ENCODE peak calls at places on chromosomes 1 and 21, in ten cellular contexts. One of them, this sample, is unnamed.

GRCh38 chr1:27979151-27979858 is 19.5 kb downstream of the XKR8 start:
- DNase-seq in NCI-H345: peak; percentile 7
- DNase-seq in AG08395: peak; percentile 62
- DNase-seq in fibroblast of gingiva: peak; percentile 79
- DNase-seq in activated naive CD4-positive, alpha-beta T cell treated with anti-CD3 and anti-CD28 coated beads, Interleukin-2, amount 50 U/mL, for 16 hours: no peak
- DNase-seq in CD8-positive, alpha-beta T cell: no peak
- DNase-seq in stimulated activated naive B cell treated with anti-CD40 and anti-IgM and Interleukin-4, amounts not matched to agents 10 μg/mL and 1 μg/mL and 100 μg/mL, for 72 hours: no peak
- DNase-seq in epithelial cell of proximal tubule: peak; percentile 31
- DNase-seq in C1 segment of cervical spinal cord: no peak
- DNase-seq in aorta: no peak
- DNase-seq in this sample: no peak

GRCh38 chr1:33266766-33267165 is 10.5 kb downstream of the ZNF362 start:
- DNase-seq in AG08395: no peak
- DNase-seq in CD8-positive, alpha-beta T cell: no peak
- DNase-seq in epithelial cell of proximal tubule: no peak
- DNase-seq in aorta: no peak
- DNase-seq in activated naive CD4-positive, alpha-beta T cell treated with anti-CD3 and anti-CD28 coated beads, Interleukin-2, amount 50 U/mL, for 16 hours: no peak
- DNase-seq in fibroblast of gingiva: no peak
- DNase-seq in NCI-H345: no peak
- DNase-seq in C1 segment of cervical spinal cord: no peak
- DNase-seq in stimulated activated naive B cell treated with anti-CD40 and anti-IgM and Interleukin-4, amounts not matched to agents 10 μg/mL and 1 μg/mL and 100 μg/mL, for 72 hours: no peak
- DNase-seq in this sample: no peak

GRCh38 chr1:153842006-153842471 is 66.8 kb downstream of the SLC27A3 start:
- DNase-seq in fibroblast of gingiva: no peak
- DNase-seq in activated naive CD4-positive, alpha-beta T cell treated with anti-CD3 and anti-CD28 coated beads, Interleukin-2, amount 50 U/mL, for 16 hours: no peak
- DNase-seq in epithelial cell of proximal tubule: no peak
- DNase-seq in stimulated activated naive B cell treated with anti-CD40 and anti-IgM and Interleukin-4, amounts not matched to agents 10 μg/mL and 1 μg/mL and 100 μg/mL, for 72 hours: no peak
- DNase-seq in AG08395: no peak
- DNase-seq in C1 segment of cervical spinal cord: no peak
- DNase-seq in NCI-H345: no peak
- DNase-seq in CD8-positive, alpha-beta T cell: no peak
- DNase-seq in aorta: no peak
- DNase-seq in this sample: peak; percentile 93

GRCh38 chr1:65955071-65955470 is 162.4 kb downstream of the PDE4B start:
- DNase-seq in AG08395: no peak
- DNase-seq in NCI-H345: no peak
- DNase-seq in stimulated activated naive B cell treated with anti-CD40 and anti-IgM and Interleukin-4, amounts not matched to agents 10 μg/mL and 1 μg/mL and 100 μg/mL, for 72 hours: no peak
- DNase-seq in activated naive CD4-positive, alpha-beta T cell treated with anti-CD3 and anti-CD28 coated beads, Interleukin-2, amount 50 U/mL, for 16 hours: no peak
- DNase-seq in C1 segment of cervical spinal cord: no peak
- DNase-seq in aorta: no peak
- DNase-seq in CD8-positive, alpha-beta T cell: no peak
- DNase-seq in epithelial cell of proximal tubule: no peak
- DNase-seq in fibroblast of gingiva: no peak
- DNase-seq in this sample: no peak

GRCh38 chr1:53180951-53181350 is 15.7 kb upstream of the CPT2 start:
- DNase-seq in epithelial cell of proximal tubule: no peak
- DNase-seq in activated naive CD4-positive, alpha-beta T cell treated with anti-CD3 and anti-CD28 coated beads, Interleukin-2, amount 50 U/mL, for 16 hours: no peak
- DNase-seq in stimulated activated naive B cell treated with anti-CD40 and anti-IgM and Interleukin-4, amounts not matched to agents 10 μg/mL and 1 μg/mL and 100 μg/mL, for 72 hours: no peak
- DNase-seq in AG08395: no peak
- DNase-seq in NCI-H345: no peak
- DNase-seq in aorta: no peak
- DNase-seq in fibroblast of gingiva: no peak
- DNase-seq in C1 segment of cervical spinal cord: no peak
- DNase-seq in CD8-positive, alpha-beta T cell: no peak
- DNase-seq in this sample: no peak

GRCh38 chr1:82565146-82565545 is 764.4 kb downstream of the ADGRL2 start:
- DNase-seq in aorta: no peak
- DNase-seq in stimulated activated naive B cell treated with anti-CD40 and anti-IgM and Interleukin-4, amounts not matched to agents 10 μg/mL and 1 μg/mL and 100 μg/mL, for 72 hours: no peak
- DNase-seq in NCI-H345: no peak
- DNase-seq in activated naive CD4-positive, alpha-beta T cell treated with anti-CD3 and anti-CD28 coated beads, Interleukin-2, amount 50 U/mL, for 16 hours: no peak
- DNase-seq in CD8-positive, alpha-beta T cell: no peak
- DNase-seq in fibroblast of gingiva: peak; percentile 89
- DNase-seq in C1 segment of cervical spinal cord: no peak
- DNase-seq in epithelial cell of proximal tubule: peak; percentile 97
- DNase-seq in AG08395: peak; percentile 79
- DNase-seq in this sample: no peak

GRCh38 chr1:182795563-182796228 is 6.1 kb downstream of the NPL start:
- DNase-seq in stimulated activated naive B cell treated with anti-CD40 and anti-IgM and Interleukin-4, amounts not matched to agents 10 μg/mL and 1 μg/mL and 100 μg/mL, for 72 hours: no peak
- DNase-seq in fibroblast of gingiva: no peak
- DNase-seq in activated naive CD4-positive, alpha-beta T cell treated with anti-CD3 and anti-CD28 coated beads, Interleukin-2, amount 50 U/mL, for 16 hours: no peak
- DNase-seq in C1 segment of cervical spinal cord: no peak
- DNase-seq in NCI-H345: no peak
- DNase-seq in AG08395: no peak
- DNase-seq in epithelial cell of proximal tubule: peak; percentile 52
- DNase-seq in CD8-positive, alpha-beta T cell: no peak
- DNase-seq in aorta: no peak
- DNase-seq in this sample: no peak

GRCh38 chr1:1358433-1359201 is at the start of gene MXRA8:
- DNase-seq in aorta: peak; percentile 89
- DNase-seq in NCI-H345: no peak
- DNase-seq in stimulated activated naive B cell treated with anti-CD40 and anti-IgM and Interleukin-4, amounts not matched to agents 10 μg/mL and 1 μg/mL and 100 μg/mL, for 72 hours: no peak
- DNase-seq in AG08395: peak; percentile 92
- DNase-seq in CD8-positive, alpha-beta T cell: no peak
- DNase-seq in activated naive CD4-positive, alpha-beta T cell treated with anti-CD3 and anti-CD28 coated beads, Interleukin-2, amount 50 U/mL, for 16 hours: no peak
- DNase-seq in fibroblast of gingiva: peak; percentile 94
- DNase-seq in epithelial cell of proximal tubule: no peak
- DNase-seq in C1 segment of cervical spinal cord: no peak
- DNase-seq in this sample: no peak

GRCh38 chr1:116006486-116006964 is 30.2 kb downstream of the SLC22A15 start:
- DNase-seq in activated naive CD4-positive, alpha-beta T cell treated with anti-CD3 and anti-CD28 coated beads, Interleukin-2, amount 50 U/mL, for 16 hours: no peak
- DNase-seq in fibroblast of gingiva: no peak
- DNase-seq in epithelial cell of proximal tubule: no peak
- DNase-seq in stimulated activated naive B cell treated with anti-CD40 and anti-IgM and Interleukin-4, amounts not matched to agents 10 μg/mL and 1 μg/mL and 100 μg/mL, for 72 hours: no peak
- DNase-seq in CD8-positive, alpha-beta T cell: no peak
- DNase-seq in C1 segment of cervical spinal cord: no peak
- DNase-seq in AG08395: no peak
- DNase-seq in aorta: no peak
- DNase-seq in NCI-H345: no peak
- DNase-seq in this sample: no peak

GRCh38 chr21:28142692-28143091 is 850.0 kb downstream of the LTN1 start:
- DNase-seq in fibroblast of gingiva: peak; percentile 77
- DNase-seq in C1 segment of cervical spinal cord: no peak
- DNase-seq in aorta: no peak
- DNase-seq in epithelial cell of proximal tubule: peak; percentile 25
- DNase-seq in activated naive CD4-positive, alpha-beta T cell treated with anti-CD3 and anti-CD28 coated beads, Interleukin-2, amount 50 U/mL, for 16 hours: no peak
- DNase-seq in CD8-positive, alpha-beta T cell: no peak
- DNase-seq in NCI-H345: no peak
- DNase-seq in stimulated activated naive B cell treated with anti-CD40 and anti-IgM and Interleukin-4, amounts not matched to agents 10 μg/mL and 1 μg/mL and 100 μg/mL, for 72 hours: no peak
- DNase-seq in AG08395: peak; percentile 10
- DNase-seq in this sample: no peak

GRCh38 chr1:89532866-89533265 is 8.2 kb downstream of the LRRC8B start:
- DNase-seq in epithelial cell of proximal tubule: no peak
- DNase-seq in stimulated activated naive B cell treated with anti-CD40 and anti-IgM and Interleukin-4, amounts not matched to agents 10 μg/mL and 1 μg/mL and 100 μg/mL, for 72 hours: no peak
- DNase-seq in C1 segment of cervical spinal cord: no peak
- DNase-seq in fibroblast of gingiva: no peak
- DNase-seq in activated naive CD4-positive, alpha-beta T cell treated with anti-CD3 and anti-CD28 coated beads, Interleukin-2, amount 50 U/mL, for 16 hours: no peak
- DNase-seq in aorta: no peak
- DNase-seq in NCI-H345: no peak
- DNase-seq in CD8-positive, alpha-beta T cell: no peak
- DNase-seq in AG08395: no peak
- DNase-seq in this sample: no peak

GRCh38 chr1:227260433-227260832 is 57.9 kb downstream of the CDC42BPA start:
- DNase-seq in NCI-H345: no peak
- DNase-seq in AG08395: no peak
- DNase-seq in aorta: no peak
- DNase-seq in activated naive CD4-positive, alpha-beta T cell treated with anti-CD3 and anti-CD28 coated beads, Interleukin-2, amount 50 U/mL, for 16 hours: no peak
- DNase-seq in CD8-positive, alpha-beta T cell: no peak
- DNase-seq in epithelial cell of proximal tubule: no peak
- DNase-seq in fibroblast of gingiva: no peak
- DNase-seq in stimulated activated naive B cell treated with anti-CD40 and anti-IgM and Interleukin-4, amounts not matched to agents 10 μg/mL and 1 μg/mL and 100 μg/mL, for 72 hours: no peak
- DNase-seq in C1 segment of cervical spinal cord: no peak
- DNase-seq in this sample: no peak

GRCh38 chr1:33177996-33178540 is 3.8 kb downstream of the TRIM62 start:
- DNase-seq in NCI-H345: no peak
- DNase-seq in CD8-positive, alpha-beta T cell: no peak
- DNase-seq in AG08395: no peak
- DNase-seq in epithelial cell of proximal tubule: no peak
- DNase-seq in fibroblast of gingiva: no peak
- DNase-seq in activated naive CD4-positive, alpha-beta T cell treated with anti-CD3 and anti-CD28 coated beads, Interleukin-2, amount 50 U/mL, for 16 hours: no peak
- DNase-seq in stimulated activated naive B cell treated with anti-CD40 and anti-IgM and Interleukin-4, amounts not matched to agents 10 μg/mL and 1 μg/mL and 100 μg/mL, for 72 hours: no peak
- DNase-seq in C1 segment of cervical spinal cord: no peak
- DNase-seq in aorta: no peak
- DNase-seq in this sample: no peak

GRCh38 chr21:36909901-36910561 is 56.4 kb downstream of the HLCS start:
- DNase-seq in C1 segment of cervical spinal cord: no peak
- DNase-seq in CD8-positive, alpha-beta T cell: no peak
- DNase-seq in AG08395: peak; percentile 86
- DNase-seq in epithelial cell of proximal tubule: peak; percentile 52
- DNase-seq in stimulated activated naive B cell treated with anti-CD40 and anti-IgM and Interleukin-4, amounts not matched to agents 10 μg/mL and 1 μg/mL and 100 μg/mL, for 72 hours: no peak
- DNase-seq in fibroblast of gingiva: peak; percentile 97
- DNase-seq in NCI-H345: no peak
- DNase-seq in activated naive CD4-positive, alpha-beta T cell treated with anti-CD3 and anti-CD28 coated beads, Interleukin-2, amount 50 U/mL, for 16 hours: no peak
- DNase-seq in aorta: no peak
- DNase-seq in this sample: no peak

GRCh38 chr1:162922196-162922595 is 61.2 kb upstream of the CCDC190 start:
- DNase-seq in AG08395: peak; percentile 30
- DNase-seq in fibroblast of gingiva: no peak
- DNase-seq in C1 segment of cervical spinal cord: no peak
- DNase-seq in activated naive CD4-positive, alpha-beta T cell treated with anti-CD3 and anti-CD28 coated beads, Interleukin-2, amount 50 U/mL, for 16 hours: no peak
- DNase-seq in CD8-positive, alpha-beta T cell: no peak
- DNase-seq in NCI-H345: no peak
- DNase-seq in stimulated activated naive B cell treated with anti-CD40 and anti-IgM and Interleukin-4, amounts not matched to agents 10 μg/mL and 1 μg/mL and 100 μg/mL, for 72 hours: no peak
- DNase-seq in aorta: no peak
- DNase-seq in epithelial cell of proximal tubule: no peak
- DNase-seq in this sample: peak; percentile 7